ENCODE peak calls at places on chromosomes 13 and 19, in seven cellular contexts. K is GM12865; H is AG04450; N is germinal center; X is Right ventricle myocardium superior; S is stimulated activated CD8-positive, alpha-beta memory T cell treated with anti-CD3 and anti-CD28 coated beads, Interleukin-2, amount 100 ng/mL, for 1 hour; I is stromal cell of bone marrow. J is an unnamed sample.

GRCh38 chr13:108212901-108213300 is 2.4 kb downstream of the LIG4 start:
- DNase-seq in X (no peak), I (no peak), K (no peak), N (peak; percentile 44), H (no peak), S (no peak), J (no peak)

GRCh38 chr19:6516018-6516658 is 14.0 kb upstream of the TUBB4A start:
- DNase-seq in I (peak; percentile 77), K (peak; percentile 95), N (peak; percentile 89), X (peak; percentile 96), H (peak; percentile 41), S (no peak), J (peak; percentile 28)

GRCh38 chr13:51286135-51287002 is 53.1 kb upstream of the SERPINE3 start:
- DNase-seq in K (peak; percentile 75), I (peak; percentile 56), X (peak; percentile 89), N (peak; percentile 70), H (peak; percentile 10), S (peak; percentile 47), J (peak; percentile 30)

GRCh38 chr19:11031421-11032070 is 57.7 kb upstream of the LDLR start:
- DNase-seq in X (no peak), N (no peak), S (no peak), H (no peak), K (no peak), I (no peak), J (no peak)

GRCh38 chr13:111265701-111266035 is 54.8 kb upstream of the TEX29 start:
- DNase-seq in I (no peak), S (no peak), N (no peak), X (no peak), H (no peak), K (no peak), J (no peak)

GRCh38 chr13:36275190-36276002 is 22.2 kb downstream of the CCDC169 start:
- DNase-seq in S (no peak), H (peak; percentile 34), X (no peak), K (peak; percentile 59), I (peak; percentile 36), N (no peak), J (no peak)

GRCh38 chr13:34675626-34676025 is 266.4 kb upstream of the NBEA start:
- DNase-seq in K (no peak), I (no peak), X (no peak), N (no peak), H (no peak), S (no peak), J (no peak)

GRCh38 chr13:92833071-92833470 is 393.5 kb upstream of the GPC6 start:
- DNase-seq in H (peak; percentile 11), S (no peak), K (no peak), I (no peak), X (no peak), N (no peak), J (no peak)

GRCh38 chr13:103101902-103102301 is 35.7 kb upstream of the SLC10A2 start:
- DNase-seq in S (no peak), X (no peak), K (no peak), N (no peak), H (no peak), I (no peak), J (no peak)

GRCh38 chr19:49456351-49456750 is 3.3 kb downstream of the ALDH16A1 start:
- DNase-seq in S (no peak), N (no peak), X (no peak), H (no peak), I (no peak), K (no peak), J (no peak)

GRCh38 chr19:46602392-46603194 is 1.5 kb downstream of the CALM3 start:
- DNase-seq in N (no peak), X (peak; percentile 47), K (no peak), I (no peak), S (no peak), H (no peak), J (no peak)

GRCh38 chr13:100158569-100158968 is 69.7 kb downstream of the PCCA start:
- DNase-seq in S (no peak), X (no peak), I (no peak), K (no peak), H (no peak), N (no peak), J (no peak)

GRCh38 chr19:6744381-6745288 is 5.2 kb downstream of the TRIP10 start:
- DNase-seq in X (peak; percentile 90), N (no peak), S (no peak), H (peak; percentile 52), K (no peak), I (peak; percentile 72), J (no peak)

GRCh38 chr19:18049390-18049789 is 37.3 kb downstream of the IL12RB1 start:
- DNase-seq in I (peak; percentile 50), K (no peak), S (no peak), X (peak; percentile 97), H (no peak), N (no peak), J (no peak)

GRCh38 chr13:86591862-86592261 is 792.6 kb upstream of the SLITRK6 start:
- DNase-seq in K (no peak), S (no peak), N (no peak), X (no peak), I (no peak), H (no peak), J (no peak)

GRCh38 chr13:42715909-42716308 is 65.5 kb upstream of the FAM216B start:
- DNase-seq in N (no peak), S (no peak), K (no peak), H (no peak), I (no peak), X (peak; percentile 36), J (no peak)

GRCh38 chr13:33207616-33207964 is 78.0 kb downstream of the STARD13 start:
- DNase-seq in S (no peak), N (no peak), X (peak; percentile 51), H (peak; percentile 86), K (peak; percentile 47), I (peak; percentile 55), J (no peak)

GRCh38 chr13:83449666-83450395 is 432.4 kb downstream of the SLITRK1 start:
- DNase-seq in K (no peak), S (no peak), X (no peak), I (peak; percentile 4), N (no peak), H (peak; percentile 13), J (no peak)

GRCh38 chr13:24865158-24865557 is 101.2 kb downstream of the RNF17 start:
- DNase-seq in I (peak; percentile 13), K (no peak), S (no peak), X (no peak), H (no peak), N (no peak), J (no peak)

GRCh38 chr19:17209126-17210036 is 5.8 kb upstream of the USE1 start:
- DNase-seq in H (no peak), N (peak; percentile 82), K (peak; percentile 87), I (no peak), X (no peak), S (no peak), J (no peak)

GRCh38 chr13:28744091-28744536 is 25.3 kb upstream of the SLC46A3 start:
- DNase-seq in N (no peak), X (no peak), K (no peak), S (no peak), I (no peak), H (no peak), J (no peak)

GRCh38 chr19:55345818-55346724 is 6.4 kb downstream of the KMT5C start:
- DNase-seq in N (no peak), H (no peak), I (no peak), X (peak; percentile 71), K (no peak), S (no peak), J (no peak)